ENCODE peak calls at places on chromosomes 4 and X, in five cellular contexts. B is astrocyte of the hippocampus, W is GM06990, E is ovary, N is fibroblast of mammary gland. U is an unnamed sample.
A peak's percentile ranks its signal among the peaks of the same experiment; 100 is the strongest.

GRCh38 chr4:62415256-62415655 is 1215.1 kb downstream of the ADGRL3 start:
- DNase-seq in B (no peak), W (no peak), E (no peak), N (no peak), U (no peak)

GRCh38 chr4:175253184-175253902 is 335.2 kb downstream of the ADAM29 start:
- DNase-seq in B (no peak), W (no peak), E (no peak), N (peak; percentile 23), U (no peak)

GRCh38 chrX:39725928-39726619 is 371.7 kb downstream of the BCOR start:
- DNase-seq in B (peak; percentile 47), W (no peak), E (no peak), N (peak; percentile 86), U (peak; percentile 38)

GRCh38 chr4:67713531-67714247 is 12.7 kb upstream of the UBA6 start:
- DNase-seq in B (peak; percentile 30), W (no peak), E (no peak), N (peak; percentile 60), U (no peak)

GRCh38 chr4:8117278-8117682 is 41.3 kb downstream of the ABLIM2 start:
- DNase-seq in B (no peak), W (peak; percentile 35), E (no peak), N (peak; percentile 44), U (peak; percentile 52)

GRCh38 chrX:111086521-111087127 is 9.4 kb upstream of the PAK3 start:
- DNase-seq in B (no peak), W (no peak), E (no peak), N (no peak), U (no peak)

GRCh38 chr4:8736083-8736825 is 135.4 kb downstream of the HMX1 start:
- DNase-seq in B (no peak), W (no peak), E (no peak), N (no peak), U (no peak)

GRCh38 chrX:21856504-21856903 is 717 bp downstream of the YY2 start:
- DNase-seq in B (no peak), W (no peak), E (no peak), N (no peak), U (no peak)

GRCh38 chrX:97158270-97158669 is 274.6 kb downstream of the RPA4 start:
- DNase-seq in B (no peak), W (no peak), E (no peak), N (peak; percentile 14), U (no peak)

GRCh38 chr4:15720846-15721245 is 18.0 kb downstream of the BST1 start:
- DNase-seq in B (no peak), W (no peak), E (no peak), N (no peak), U (no peak)

GRCh38 chr4:49032440-49033161 is 46.5 kb downstream of the CWH43 start:
- DNase-seq in B (peak; percentile 27), W (no peak), E (no peak), N (peak; percentile 24), U (no peak)

GRCh38 chrX:135520022-135520552 is 373 bp upstream of the INTS6L start:
- DNase-seq in B (peak; percentile 53), W (no peak), E (no peak), N (peak; percentile 39), U (no peak)

GRCh38 chrX:136495043-136495442 is 2.3 kb upstream of the HTATSF1 start:
- DNase-seq in B (no peak), W (no peak), E (no peak), N (no peak), U (no peak)

GRCh38 chr4:7055990-7056325 is 11.9 kb downstream of the GRPEL1 start:
- DNase-seq in B (no peak), W (no peak), E (no peak), N (no peak), U (no peak)

GRCh38 chrX:38519651-38520050 is 41.7 kb upstream of the TSPAN7 start:
- DNase-seq in B (no peak), W (no peak), E (no peak), N (no peak), U (no peak)

GRCh38 chr4:176565044-176565443 is 227.7 kb downstream of the VEGFC start:
- DNase-seq in B (no peak), W (no peak), E (no peak), N (peak; percentile 43), U (no peak)

GRCh38 chr4:95985051-95985450 is 145.2 kb downstream of the PDHA2 start:
- DNase-seq in B (no peak), W (no peak), E (no peak), N (no peak), U (no peak)

GRCh38 chr4:17068885-17069284 is 170.4 kb upstream of the LDB2 start:
- DNase-seq in B (no peak), W (no peak), E (no peak), N (no peak), U (no peak)

GRCh38 chr4:184473265-184473514 is 1.2 kb downstream of the IRF2 start:
- DNase-seq in B (no peak), W (no peak), E (no peak), N (no peak), U (no peak)

GRCh38 chr4:40908297-40908696 is 158.5 kb downstream of the NSUN7 start:
- DNase-seq in B (no peak), W (no peak), E (no peak), N (no peak), U (no peak)

GRCh38 chrX:23898412-23898959 is 9.3 kb downstream of the APOO start:
- DNase-seq in B (peak; percentile 50), W (no peak), E (no peak), N (peak; percentile 87), U (no peak)

GRCh38 chrX:13007519-13008188 is 32.7 kb downstream of the TMSB4X start:
- DNase-seq in B (peak; percentile 74), W (no peak), E (no peak), N (peak; percentile 47), U (no peak)

GRCh38 chrX:135453381-135453780 is 31.6 kb downstream of the SMIM10L2A start:
- DNase-seq in B (no peak), W (no peak), E (no peak), N (no peak), U (no peak)

GRCh38 chrX:52979993-52980392 is 21.7 kb upstream of the FAM156A start:
- DNase-seq in B (peak; percentile 32), W (no peak), E (no peak), N (no peak), U (no peak)

GRCh38 chrX:66731398-66731797 is 92.5 kb upstream of the EDA2R start:
- DNase-seq in B (peak; percentile 11), W (no peak), E (no peak), N (peak; percentile 68), U (no peak)

GRCh38 chr4:99447513-99447912 is 12.4 kb upstream of the ADH7 start:
- DNase-seq in B (no peak), W (no peak), E (no peak), N (no peak), U (no peak)

GRCh38 chrX:20128678-20129077 is 12.0 kb upstream of the MAP7D2 start:
- DNase-seq in B (no peak), W (no peak), E (peak; percentile 26), N (peak; percentile 28), U (no peak)

GRCh38 chr4:155809835-155810234 is 51.0 kb downstream of the GUCY1B1 start:
- DNase-seq in B (peak; percentile 80), W (peak; percentile 67), E (no peak), N (peak; percentile 94), U (no peak)

GRCh38 chr4:7673111-7673510 is 238.4 kb upstream of the PSAPL1 start:
- DNase-seq in B (no peak), W (no peak), E (no peak), N (no peak), U (no peak)

GRCh38 chrX:136586386-136586785 is 54.4 kb downstream of the VGLL1 start:
- DNase-seq in B (peak; percentile 45), W (no peak), E (no peak), N (peak; percentile 3), U (no peak)

GRCh38 chrX:70998402-70999027 is 67.6 kb upstream of the SLC7A3 start:
- DNase-seq in B (peak; percentile 72), W (no peak), E (peak; percentile 41), N (peak; percentile 46), U (no peak)

GRCh38 chrX:133085785-133086184 is 11.1 kb downstream of the USP26 start:
- DNase-seq in B (no peak), W (no peak), E (no peak), N (no peak), U (no peak)

GRCh38 chrX:46573896-46574336 is 351 bp downstream of the CHST7 start:
- DNase-seq in B (peak; percentile 61), W (peak; percentile 75), E (peak; percentile 57), N (peak; percentile 49), U (peak; percentile 34)

GRCh38 chrX:39629001-39629400 is 468.8 kb downstream of the BCOR start:
- DNase-seq in B (no peak), W (no peak), E (no peak), N (no peak), U (no peak)

GRCh38 chr4:41657561-41657960 is 91.0 kb downstream of the PHOX2B start:
- DNase-seq in B (no peak), W (no peak), E (no peak), N (no peak), U (no peak)

GRCh38 chr4:112923514-112923913 is 125.9 kb upstream of the ANK2 start:
- DNase-seq in B (no peak), W (no peak), E (no peak), N (no peak), U (no peak)